ENCODE peak calls at places on chromosomes 11 and 22, in five cellular contexts. C is GM06990, F is endodermal cell, Y is endothelial cell, S is neural crest cell. W is an unnamed sample.

GRCh38 chr22:37427128-37427710 is at the start of gene ELFN2:
- DNase-seq in Y (peak; percentile 43), S (no peak), F (peak; percentile 72), C (no peak), W (peak; percentile 59)

GRCh38 chr11:48129697-48130395 is 86.8 kb upstream of the OR4B1 start:
- DNase-seq in Y (no peak), S (no peak), F (no peak), C (no peak), W (no peak)

GRCh38 chr11:62456630-62457029 is 37.8 kb downstream of the SCGB1A1 start:
- DNase-seq in F (peak; percentile 90), S (no peak), C (no peak), Y (no peak), W (no peak)

GRCh38 chr11:117090111-117090706 is 8.0 kb downstream of the SIK3 start:
- DNase-seq in F (no peak), S (no peak), Y (no peak), C (no peak), W (no peak)

GRCh38 chr11:14386895-14387480 is 28.0 kb upstream of the RRAS2 start:
- DNase-seq in S (peak; percentile 53), C (no peak), Y (peak; percentile 48), F (peak; percentile 90), W (peak; percentile 48)

GRCh38 chr11:27930946-27931345 is 177.0 kb downstream of the KIF18A start:
- DNase-seq in Y (no peak), S (no peak), F (no peak), C (no peak), W (no peak)

GRCh38 chr11:33778682-33779081 is 4.4 kb upstream of the FBXO3 start:
- DNase-seq in F (peak; percentile 50), S (no peak), Y (no peak), C (no peak), W (no peak)

GRCh38 chr22:37981282-37982011 is 2.9 kb downstream of the SOX10 start:
- DNase-seq in C (no peak), Y (no peak), F (no peak), S (no peak), W (no peak)

GRCh38 chr11:130677486-130678153 is 229.2 kb downstream of the ADAMTS15 start:
- DNase-seq in F (peak; percentile 80), S (no peak), C (no peak), Y (no peak), W (no peak)

GRCh38 chr11:35274909-35275807 is 136.2 kb downstream of the CD44 start:
- DNase-seq in Y (no peak), F (peak; percentile 54), C (no peak), S (no peak), W (no peak)

GRCh38 chr11:17793642-17794170 is 59.1 kb downstream of the KCNC1 start:
- DNase-seq in C (no peak), F (no peak), Y (no peak), S (no peak), W (no peak)

GRCh38 chr11:129785383-129786111 is 30.1 kb upstream of the TMEM45B start:
- DNase-seq in Y (no peak), C (no peak), F (no peak), S (no peak), W (no peak)

GRCh38 chr11:44159848-44160721 is 64.6 kb downstream of the EXT2 start:
- DNase-seq in S (no peak), F (no peak), Y (no peak), C (no peak), W (no peak)

GRCh38 chr11:65437436-65438227 is 15.0 kb downstream of the NEAT1 start:
- DNase-seq in Y (no peak), S (no peak), F (no peak), C (no peak), W (no peak)

GRCh38 chr22:28791841-28792490 is 8.4 kb downstream of the XBP1 start:
- DNase-seq in S (no peak), Y (no peak), F (no peak), C (peak; percentile 76), W (no peak)

GRCh38 chr22:37940698-37941376 is 12.6 kb downstream of the C22orf23 start:
- DNase-seq in C (no peak), Y (no peak), S (no peak), F (no peak), W (no peak)

GRCh38 chr11:62133328-62134065 is 9.7 kb downstream of the INCENP start:
- DNase-seq in F (no peak), C (no peak), Y (no peak), S (no peak), W (no peak)

GRCh38 chr22:50687829-50688228 is 15.2 kb downstream of the SHANK3 start:
- DNase-seq in S (no peak), F (no peak), Y (no peak), C (no peak), W (no peak)

GRCh38 chr11:13880719-13881118 is 81.8 kb upstream of the SPON1 start:
- DNase-seq in C (no peak), S (no peak), Y (no peak), F (no peak), W (peak; percentile 13)

DNA sequence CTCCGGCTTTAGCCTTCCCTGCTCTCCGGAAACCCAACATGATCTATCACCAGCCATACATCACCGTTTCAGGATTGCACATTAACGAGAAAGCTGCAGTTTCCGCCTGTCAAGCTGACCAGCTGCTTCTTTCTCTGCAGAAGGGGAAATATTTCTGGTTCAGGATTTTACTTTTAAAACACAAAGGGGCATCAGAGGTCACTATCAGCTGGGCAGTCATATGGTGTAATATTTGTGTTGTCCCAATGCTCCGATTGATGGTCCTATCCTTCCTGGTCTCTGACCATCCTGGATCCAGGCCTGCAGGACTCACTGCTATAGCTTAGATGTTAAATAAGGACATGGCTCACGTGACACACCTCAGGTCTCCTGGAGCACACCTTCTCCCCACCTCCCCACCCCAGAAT is 21.4 kb upstream of the CADM1 start:
- DNase-seq in S (no peak), Y (no peak), F (peak; percentile 10), C (no peak), W (no peak)
- TF ChIP-seq CTCF in S (no peak), Y (no peak), F (no peak), C (no peak), W (no peak)

GRCh38 chr11:46547579-46547978 is 46.2 kb downstream of the AMBRA1 start:
- DNase-seq in S (no peak), Y (no peak), F (no peak), C (no peak), W (no peak)

GRCh38 chr11:46543564-46543963 is 50.3 kb downstream of the AMBRA1 start:
- DNase-seq in C (no peak), F (no peak), S (no peak), Y (no peak), W (no peak)

GRCh38 chr11:46537851-46538295 is 56.0 kb downstream of the AMBRA1 start:
- DNase-seq in C (no peak), S (peak; percentile 63), Y (peak; percentile 69), F (peak; percentile 93), W (peak; percentile 67)

GRCh38 chr11:46537121-46537520 is 56.7 kb downstream of the AMBRA1 start:
- DNase-seq in Y (no peak), C (no peak), S (no peak), F (peak; percentile 58), W (no peak)

DNA sequence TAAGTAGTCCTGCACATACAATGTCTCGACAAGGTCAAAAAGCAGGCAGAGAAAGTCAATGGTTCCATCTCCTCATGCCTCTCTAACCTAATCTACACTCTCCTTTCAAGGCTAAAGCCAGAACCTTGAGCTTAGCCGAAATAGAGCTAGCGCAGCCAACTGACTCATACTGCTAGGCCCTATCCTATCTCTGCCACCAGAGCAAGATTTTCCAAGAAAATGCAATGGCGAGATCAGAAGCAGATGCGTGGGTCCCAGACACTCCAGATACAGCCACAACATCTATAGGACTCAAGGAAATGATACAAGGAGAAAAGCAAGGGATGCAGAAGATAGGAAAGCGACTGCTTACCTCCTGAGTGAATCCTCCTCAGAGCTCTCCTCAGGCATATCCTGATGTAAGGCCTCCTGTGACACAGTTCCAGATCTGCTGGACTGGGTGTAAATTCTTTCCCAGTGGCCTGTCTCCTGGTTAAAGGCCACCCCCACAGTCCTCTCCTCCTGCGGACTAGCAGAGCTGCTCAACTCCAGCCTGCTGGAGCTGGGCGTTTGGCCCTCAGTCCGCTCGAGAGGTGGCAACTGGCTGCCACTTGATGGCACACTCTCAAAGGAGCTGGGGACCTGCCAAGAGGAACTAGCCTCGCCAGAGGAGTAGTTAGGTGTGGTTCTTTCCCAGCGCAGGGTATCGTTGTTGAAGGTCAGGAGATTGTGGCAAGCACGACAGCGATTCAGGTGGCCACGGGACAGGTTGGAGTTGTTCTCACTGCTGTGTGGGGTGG is 52.0 kb downstream of the AMBRA1 start:
- DNase-seq in F (no peak), C (no peak), Y (no peak), S (no peak), W (no peak)
- TF ChIP-seq CTCF in F (peak; percentile 26), C (peak; percentile 5), Y (no peak), S (no peak), W (no peak)

GRCh38 chr22:35335936-35336781 is 36.5 kb downstream of the TOM1 start:
- DNase-seq in F (no peak), Y (no peak), C (no peak), S (no peak), W (no peak)

GRCh38 chr22:35335468-35335867 is 35.8 kb downstream of the TOM1 start:
- DNase-seq in C (no peak), F (peak; percentile 67), S (no peak), Y (no peak), W (no peak)

GRCh38 chr22:35341090-35341874 is 39.6 kb upstream of the HMOX1 start:
- DNase-seq in Y (no peak), C (no peak), F (no peak), S (no peak), W (no peak)

GRCh38 chr22:35334010-35334409 is 34.3 kb downstream of the TOM1 start:
- DNase-seq in Y (no peak), S (no peak), C (peak; percentile 61), F (no peak), W (no peak)

GRCh38 chr22:35337932-35338331 is 38.2 kb downstream of the TOM1 start:
- DNase-seq in C (no peak), F (peak; percentile 70), S (no peak), Y (no peak), W (no peak)
- TF ChIP-seq CTCF in C (peak; percentile 48), F (no peak), S (no peak), Y (no peak), W (no peak)

GRCh38 chr11:119015054-119015611 is 3.0 kb downstream of the RPS25 start:
- DNase-seq in S (no peak), Y (no peak), C (no peak), F (peak; percentile 48), W (no peak)
- TF ChIP-seq CTCF in S (no peak), Y (no peak), C (no peak), F (no peak), W (no peak)

W was measured in nephron progenitor cell.